ENCODE peak calls at places on chromosomes 16 and 17, in seven cellular contexts. Y is HFF-Myc, B is mucosa of descending colon, N is neural progenitor cell, T is hepatocyte, W is A673, K is endothelial cell of umbilical vein. S is an unnamed sample.

GRCh38 chr17:31830971-31831755 is 27.9 kb downstream of the COPRS start:
- DNase-seq in Y (no peak), B (no peak), N (no peak), T (no peak), W (no peak), K (no peak), S (no peak)

GRCh38 chr17:46812624-46813318 is 5.7 kb downstream of the WNT3 start:
- DNase-seq in Y (no peak), B (no peak), N (no peak), T (no peak), W (no peak), K (no peak), S (no peak)

GRCh38 chr17:7972131-7972785 is 30.2 kb upstream of the GUCY2D start:
- DNase-seq in Y (no peak), B (no peak), N (no peak), T (no peak), W (no peak), K (no peak), S (no peak)

GRCh38 chr17:18860161-18860972 is 2.4 kb downstream of the PRPSAP2 start:
- DNase-seq in Y (no peak), B (no peak), N (no peak), T (no peak), W (no peak), K (no peak), S (no peak)

GRCh38 chr17:32516450-32516849 is 29.7 kb downstream of the CDK5R1 start:
- DNase-seq in Y (no peak), B (no peak), N (no peak), T (no peak), W (no peak), K (no peak), S (no peak)

GRCh38 chr16:22296225-22297113 is 740 bp upstream of the POLR3E start:
- DNase-seq in Y (no peak), B (no peak), N (peak; percentile 11), T (no peak), W (peak; percentile 39), K (peak; percentile 32), S (no peak)

GRCh38 chr17:61325382-61326073 is 74.1 kb upstream of the TBX2 start:
- DNase-seq in Y (no peak), B (no peak), N (no peak), T (no peak), W (peak; percentile 67), K (no peak), S (no peak)

GRCh38 chr17:68763551-68763950 is 162.4 kb upstream of the FAM20A start:
- DNase-seq in Y (no peak), B (no peak), N (no peak), T (no peak), W (no peak), K (no peak), S (no peak)

GRCh38 chr17:55263565-55264272 is 1.0 kb upstream of the HLF start:
- DNase-seq in Y (no peak), B (no peak), N (peak; percentile 41), T (no peak), W (no peak), K (no peak), S (no peak)

GRCh38 chr17:73538445-73538844 is 105.8 kb downstream of the SDK2 start:
- DNase-seq in Y (no peak), B (no peak), N (no peak), T (no peak), W (no peak), K (no peak), S (no peak)

GRCh38 chr16:52251495-52251894 is 295.4 kb downstream of the TOX3 start:
- DNase-seq in Y (no peak), B (no peak), N (peak; percentile 40), T (no peak), W (peak; percentile 53), K (peak; percentile 2), S (no peak)

GRCh38 chr16:22300427-22301071 is 3.3 kb downstream of the POLR3E start:
- DNase-seq in Y (no peak), B (no peak), N (peak; percentile 69), T (peak; percentile 70), W (peak; percentile 60), K (peak; percentile 52), S (no peak)

DNA sequence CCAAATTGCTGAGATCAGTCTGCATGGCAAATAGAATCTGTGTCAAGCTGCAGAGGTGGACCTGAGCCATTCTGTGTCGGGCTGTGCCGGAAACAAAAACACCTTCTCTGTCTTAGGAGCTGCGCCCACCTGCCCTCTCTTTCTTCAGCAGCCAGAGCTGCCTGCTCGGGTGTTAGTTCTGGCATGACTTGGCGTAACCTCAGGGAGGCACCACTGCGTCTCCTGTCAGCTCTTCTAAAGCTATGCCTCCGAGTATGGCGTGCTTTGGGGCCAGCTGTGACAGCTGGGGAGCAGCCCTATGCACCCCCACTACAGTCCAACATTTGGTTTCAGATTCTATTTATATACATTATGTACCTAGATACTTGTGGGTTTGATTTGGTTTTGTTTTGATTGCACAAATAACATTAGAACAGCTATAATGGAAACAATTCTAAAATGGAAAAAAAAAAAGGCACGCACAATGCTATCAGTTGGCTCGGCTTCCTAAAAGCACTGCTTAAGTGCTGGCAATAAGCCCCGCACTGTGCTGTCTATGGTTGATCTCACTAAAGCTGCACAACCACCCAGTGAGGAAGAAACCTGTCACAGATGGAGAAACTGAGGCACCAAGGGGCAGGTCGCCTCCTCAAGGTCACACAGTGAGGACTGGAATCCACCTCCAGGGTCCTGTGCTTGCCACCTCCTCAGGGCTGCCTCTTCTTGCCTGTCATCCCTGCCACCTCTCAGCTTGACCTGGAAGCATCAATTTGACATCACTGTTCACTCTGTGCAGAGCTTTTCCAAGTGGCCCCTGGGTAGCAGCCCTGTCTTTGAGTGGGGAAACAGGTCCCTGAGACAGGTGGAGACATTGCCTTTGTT is 18.7 kb upstream of the ADGRG1 start:
- DNase-seq in Y (no peak), B (no peak), N (no peak), T (no peak), W (no peak), K (peak; percentile 53), S (no peak)
- TF ChIP-seq CTCF in Y (no peak), B (no peak), N (peak; percentile 9), T (no peak), W (no peak), K (no peak), S (no peak)

GRCh38 chr16:1218061-1218929 is 6.8 kb downstream of the TPSG1 start:
- DNase-seq in Y (no peak), B (no peak), N (no peak), T (no peak), W (no peak), K (no peak), S (no peak)
- H3K4me3 ChIP-seq in Y (no peak overlapping the region), B (no peak overlapping the region), N (no peak overlapping the region), T (no peak overlapping the region), W (no peak overlapping the region), K (no peak overlapping the region), S (no peak overlapping the region)

DNA sequence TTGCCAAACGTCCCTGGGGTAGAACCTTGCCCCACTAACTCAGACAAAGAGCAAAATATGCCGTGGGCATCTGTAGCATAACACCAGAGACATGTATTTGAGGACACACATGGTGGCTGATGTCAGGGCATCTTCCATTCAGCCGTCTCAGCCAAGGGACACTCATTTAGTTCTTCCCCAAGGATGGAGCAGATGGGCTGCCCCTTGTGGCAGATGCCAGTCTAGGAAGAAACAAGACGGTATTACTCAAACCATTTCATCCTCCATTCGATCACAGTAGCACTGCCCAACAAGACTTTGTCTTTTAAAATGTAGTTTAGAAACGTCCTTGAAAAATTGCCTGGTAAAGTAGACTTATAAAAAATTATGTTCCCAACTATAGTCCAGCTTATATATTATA is 937.6 kb upstream of the EEF2KMT start:
- DNase-seq in Y (no peak), B (no peak), N (no peak), T (no peak), W (no peak), K (no peak), S (no peak)
- TF ChIP-seq CTCF in Y (no peak), B (no peak), N (peak; percentile 18), T (no peak), W (no peak), K (no peak), S (no peak)

DNA sequence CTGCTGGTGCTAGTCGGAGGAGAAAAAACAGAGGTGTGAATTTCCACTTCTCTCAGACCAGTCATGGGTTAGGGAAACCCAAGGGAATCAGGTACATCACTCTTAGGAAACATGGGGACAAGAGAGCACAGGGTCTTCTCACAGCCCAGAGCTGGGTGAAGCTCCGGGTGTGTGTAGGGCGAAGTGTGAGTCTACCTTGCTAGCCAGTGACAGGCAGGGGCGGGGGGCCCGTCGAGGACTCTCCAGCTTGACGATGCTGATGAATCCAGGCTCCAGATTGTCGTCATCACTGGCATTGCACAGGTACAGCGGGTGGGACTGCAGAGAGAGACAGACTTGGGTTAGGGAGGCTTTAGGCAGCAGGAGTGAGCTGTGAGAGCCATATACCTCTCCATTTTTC is 18.7 kb upstream of the SUPT4H1 start:
- DNase-seq in Y (no peak), B (no peak), N (no peak), T (no peak), W (no peak), K (no peak), S (no peak)
- H3K4me3 ChIP-seq in Y (no peak overlapping the region), B (no peak overlapping the region), N (no peak overlapping the region), T (no peak overlapping the region), W (no peak overlapping the region), K (no peak overlapping the region), S (no peak overlapping the region)

S was measured in astrocyte of the cerebellum.